ENCODE peak calls at places on chromosome 10, in ten cellular contexts. I, M, W, U, N, F, X, R, B and Z are unnamed samples.

GRCh38 chr10:69972951-69973350 is 79.7 kb upstream of the MACROH2A2 start:
- DNase-seq in B (no peak), U (no peak), F (no peak), M (no peak), I (no peak), N (no peak), W (no peak), R (peak), X (no peak), Z (no peak)

GRCh38 chr10:124741922-124742417 is 2.2 kb downstream of the FAM53B start:
- DNase-seq in U (no peak), M (no peak), W (no peak), N (no peak), R (no peak), F (no peak), X (no peak), B (no peak), I (no peak), Z (no peak)

GRCh38 chr10:22927661-22928403 is at the start of gene ARMC3:
- DNase-seq in X (peak), W (no peak), U (peak), R (peak), I (peak), N (no peak), M (peak), F (no peak), B (no peak), Z (peak)

GRCh38 chr10:96714856-96715255 is 5.5 kb downstream of the PIK3AP1 start:
- DNase-seq in X (no peak), R (no peak), U (no peak), N (no peak), M (no peak), F (no peak), B (no peak), W (no peak), I (no peak), Z (no peak)

GRCh38 chr10:13795653-13796555 is 209.1 kb downstream of the PRPF18 start:
- DNase-seq in M (no peak), W (no peak), F (no peak), I (no peak), R (no peak), U (no peak), B (no peak), X (no peak), N (no peak), Z (no peak)

GRCh38 chr10:126392469-126392868 is 4.2 kb upstream of the ADAM12 start:
- DNase-seq in W (no peak), F (no peak), U (no peak), M (no peak), X (no peak), I (no peak), N (no peak), R (no peak), B (no peak), Z (no peak)

GRCh38 chr10:80290474-80291220 is 1.2 kb upstream of the MAT1A start:
- DNase-seq in N (no peak), W (no peak), R (no peak), X (no peak), M (no peak), F (no peak), B (no peak), I (no peak), U (no peak), Z (no peak)

GRCh38 chr10:72981882-72982529 is 27.4 kb upstream of the PLA2G12B start:
- DNase-seq in F (no peak), N (no peak), U (no peak), M (no peak), I (no peak), B (no peak), R (peak), X (no peak), W (no peak), Z (no peak)

GRCh38 chr10:17682236-17682946 is 38.4 kb downstream of the STAM start:
- DNase-seq in X (no peak), R (no peak), M (no peak), W (no peak), U (no peak), N (no peak), F (no peak), B (no peak), I (no peak), Z (no peak)

GRCh38 chr10:2882628-2883027 is 184.7 kb upstream of the PFKP start:
- DNase-seq in B (peak), F (no peak), W (no peak), I (no peak), N (no peak), X (no peak), R (no peak), U (no peak), M (no peak), Z (no peak)

GRCh38 chr10:97074256-97075145 is 111.3 kb downstream of the SLIT1 start:
- DNase-seq in I (no peak), R (no peak), U (no peak), M (no peak), X (no peak), F (no peak), W (no peak), N (no peak), B (no peak), Z (no peak)

GRCh38 chr10:112999102-112999501 is 49.1 kb downstream of the TCF7L2 start:
- DNase-seq in I (no peak), N (no peak), R (no peak), F (no peak), M (no peak), W (no peak), X (no peak), B (no peak), U (no peak), Z (no peak)

GRCh38 chr10:114631678-114632417 is 26.2 kb downstream of the ABLIM1 start:
- DNase-seq in N (no peak), X (no peak), F (no peak), W (no peak), U (peak), M (no peak), I (no peak), R (no peak), B (no peak), Z (no peak)

GRCh38 chr10:93471110-93471651 is 11.0 kb downstream of the MYOF start:
- DNase-seq in M (peak), R (peak), F (no peak), X (no peak), I (no peak), W (peak), N (no peak), U (no peak), B (no peak), Z (no peak)

GRCh38 chr10:133464582-133465031 is 10.9 kb downstream of the SCART1 start:
- DNase-seq in W (no peak), B (no peak), X (no peak), N (no peak), R (no peak), U (no peak), F (no peak), M (peak), I (no peak), Z (no peak)

GRCh38 chr10:85545874-85546273 is 820.7 kb downstream of the GRID1 start:
- DNase-seq in F (no peak), W (no peak), X (no peak), M (no peak), R (no peak), U (no peak), I (no peak), N (no peak), B (no peak), Z (peak)

GRCh38 chr10:88006261-88006660 is 142.8 kb downstream of the PTEN start:
- DNase-seq in F (no peak), N (no peak), M (no peak), B (no peak), U (no peak), X (no peak), I (no peak), W (no peak), R (no peak), Z (no peak)

GRCh38 chr10:23111679-23112286 is 16.4 kb downstream of the MSRB2 start:
- DNase-seq in U (no peak), I (no peak), X (no peak), W (no peak), F (no peak), R (no peak), N (no peak), M (no peak), B (no peak), Z (no peak)

GRCh38 chr10:47340613-47341170 is 7.5 kb upstream of the RBP3 start:
- DNase-seq in R (peak), B (no peak), U (peak), M (peak), W (no peak), N (no peak), X (peak), I (peak), F (no peak), Z (no peak)

GRCh38 chr10:117544729-117545140 is 2.2 kb downstream of the EMX2 start:
- DNase-seq in W (no peak), X (no peak), M (peak), R (no peak), F (no peak), U (no peak), I (no peak), B (no peak), N (no peak), Z (no peak)

GRCh38 chr10:21531164-21531563 is 2.9 kb upstream of the MLLT10 start:
- DNase-seq in N (peak), X (no peak), M (no peak), U (no peak), I (no peak), W (no peak), B (no peak), F (no peak), R (no peak), Z (no peak)

GRCh38 chr10:71254834-71255539 is 42.6 kb downstream of the UNC5B start:
- DNase-seq in U (no peak), X (no peak), F (no peak), N (no peak), W (no peak), I (no peak), B (no peak), R (no peak), M (no peak), Z (no peak)

GRCh38 chr10:98587156-98587555 is 140.4 kb upstream of the HPS1 start:
- DNase-seq in M (no peak), N (no peak), B (no peak), W (peak), U (no peak), I (no peak), R (no peak), X (no peak), F (no peak), Z (no peak)

GRCh38 chr10:99595236-99595635 is 25.0 kb downstream of the SLC25A28 start:
- DNase-seq in R (no peak), U (no peak), X (no peak), B (no peak), W (no peak), N (no peak), I (no peak), F (no peak), M (no peak), Z (no peak)

GRCh38 chr10:101272229-101272868 is 43.1 kb upstream of the LBX1 start:
- DNase-seq in F (peak), I (peak), X (peak), R (peak), U (peak), N (no peak), B (no peak), M (peak), W (no peak), Z (no peak)

GRCh38 chr10:17910144-17910789 is 41.5 kb upstream of the SLC39A12 start:
- DNase-seq in B (peak), M (peak), R (peak), I (no peak), U (no peak), X (no peak), N (no peak), W (no peak), F (no peak), Z (peak)

GRCh38 chr10:18437486-18437885 is 213.9 kb downstream of the NSUN6 start:
- DNase-seq in F (no peak), W (no peak), B (no peak), N (no peak), M (no peak), I (no peak), X (no peak), U (no peak), R (no peak), Z (no peak)

GRCh38 chr10:132850896-132851295 is 64.9 kb upstream of the NKX6-2 start:
- DNase-seq in M (no peak), W (no peak), N (no peak), I (no peak), F (no peak), U (no peak), X (no peak), R (no peak), B (no peak), Z (no peak)

GRCh38 chr10:110355181-110355831 is 50.6 kb upstream of the SMNDC1 start:
- DNase-seq in W (no peak), U (no peak), M (no peak), N (no peak), I (no peak), R (no peak), X (no peak), F (peak), B (no peak), Z (no peak)

GRCh38 chr10:124290095-124290795 is 128.5 kb downstream of the OAT start:
- DNase-seq in W (no peak), M (no peak), R (peak), X (no peak), B (no peak), N (no peak), I (peak), F (peak), U (no peak), Z (no peak)

GRCh38 chr10:70367195-70367796 is 15.1 kb downstream of the LRRC20 start:
- DNase-seq in M (no peak), X (no peak), F (no peak), W (no peak), R (peak), U (no peak), B (no peak), N (no peak), I (no peak), Z (no peak)

GRCh38 chr10:16948335-16948734 is 131.1 kb upstream of the RSU1 start:
- DNase-seq in R (no peak), I (no peak), X (no peak), W (no peak), N (no peak), U (no peak), F (no peak), B (no peak), M (no peak), Z (no peak)

GRCh38 chr10:79483948-79484347 is 28.4 kb upstream of the EIF5AL1 start:
- DNase-seq in R (peak), W (no peak), M (no peak), I (no peak), B (no peak), U (no peak), X (no peak), N (no peak), F (no peak), Z (no peak)